ENCODE peak calls at places on chromosomes 4 and X, in nine cellular contexts. G is T-helper 2 cell; F is ascending aorta; R is NCI-H1436; W is substantia nigra; P is stimulated activated CD8-positive, alpha-beta memory T cell treated with anti-CD3 and anti-CD28 coated beads, Interleukin-7, amount 100 ng/mL, for 24 hours; D is AG08396; Q is mesendoderm; Y is heart right ventricle. U is an unnamed sample.

GRCh38 chr4:155402941-155403340 is 26.2 kb upstream of the MAP9 start:
- DNase-seq in G (no peak), F (no peak), R (no peak), W (no peak), P (no peak), D (no peak), Q (peak), Y (no peak), U (no peak)

GRCh38 chr4:73901031-73901430 is 31.8 kb downstream of the CXCL1 start:
- DNase-seq in G (no peak), F (no peak), R (no peak), W (no peak), P (no peak), D (no peak), Q (no peak), Y (no peak), U (no peak)

GRCh38 chrX:11470231-11470630 is 177.0 kb downstream of the AMELX start:
- DNase-seq in G (no peak), F (no peak), R (no peak), W (no peak), P (no peak), D (peak), Q (no peak), Y (no peak), U (no peak)

GRCh38 chr4:108116423-108117168 is 52.1 kb downstream of the LEF1 start:
- DNase-seq in G (peak), F (no peak), R (no peak), W (no peak), P (no peak), D (no peak), Q (no peak), Y (no peak), U (no peak)

GRCh38 chrX:30751497-30751896 is 98.3 kb downstream of the GK start:
- DNase-seq in G (no peak), F (no peak), R (no peak), W (no peak), P (no peak), D (no peak), Q (no peak), Y (no peak), U (no peak)

GRCh38 chrX:24465524-24465850 is 401 bp downstream of the PDK3 start:
- DNase-seq in G (no peak), F (no peak), R (no peak), W (no peak), P (no peak), D (no peak), Q (no peak), Y (no peak), U (no peak)

GRCh38 chr4:178427663-178428062 is 985.4 kb upstream of the AGA start:
- DNase-seq in G (no peak), F (no peak), R (no peak), W (no peak), P (no peak), D (no peak), Q (no peak), Y (no peak), U (no peak)

GRCh38 chr4:10619220-10619619 is 65.3 kb downstream of the CLNK start:
- DNase-seq in G (peak), F (no peak), R (peak), W (no peak), P (no peak), D (no peak), Q (no peak), Y (no peak), U (no peak)

GRCh38 chrX:134734343-134735001 is 76.2 kb upstream of the PLAC1 start:
- DNase-seq in G (no peak), F (no peak), R (no peak), W (no peak), P (no peak), D (no peak), Q (no peak), Y (no peak), U (peak)

GRCh38 chrX:23235051-23235450 is 99.6 kb upstream of the PTCHD1 start:
- DNase-seq in G (no peak), F (no peak), R (no peak), W (no peak), P (no peak), D (no peak), Q (no peak), Y (no peak), U (no peak)

GRCh38 chrX:71103110-71103983 is 3.2 kb downstream of the CXorf65 start:
- DNase-seq in G (peak), F (no peak), R (peak), W (no peak), P (peak), D (no peak), Q (peak), Y (no peak), U (no peak)

GRCh38 chrX:18389968-18390367 is 35.4 kb upstream of the CDKL5 start:
- DNase-seq in G (no peak), F (no peak), R (no peak), W (no peak), P (no peak), D (no peak), Q (peak), Y (no peak), U (no peak)

GRCh38 chrX:119688856-119689455 is 4.0 kb downstream of the SEPTIN6 start:
- DNase-seq in G (peak), F (no peak), R (no peak), W (no peak), P (no peak), D (no peak), Q (no peak), Y (no peak), U (no peak)

GRCh38 chr4:20422398-20422797 is 170.7 kb downstream of the SLIT2 start:
- DNase-seq in G (peak), F (peak), R (peak), W (peak), P (no peak), D (peak), Q (peak), Y (peak), U (peak)

GRCh38 chrX:155027509-155028066 is 944 bp downstream of the FUNDC2 start:
- DNase-seq in G (peak), F (no peak), R (peak), W (no peak), P (no peak), D (peak), Q (peak), Y (peak), U (peak)

GRCh38 chrX:40175416-40176255 is 77.9 kb upstream of the BCOR start:
- DNase-seq in G (peak), F (peak), R (peak), W (peak), P (peak), D (no peak), Q (peak), Y (peak), U (peak)

GRCh38 chr4:86108152-86108551 is 251.7 kb downstream of the MAPK10 start:
- DNase-seq in G (no peak), F (no peak), R (no peak), W (no peak), P (no peak), D (peak), Q (peak), Y (no peak), U (no peak)

GRCh38 chrX:103464071-103464773 is 55.1 kb downstream of the RAB40A start:
- DNase-seq in G (peak), F (no peak), R (no peak), W (no peak), P (no peak), D (peak), Q (peak), Y (peak), U (peak)

GRCh38 chr4:127759893-127760292 is 22.2 kb upstream of the HSPA4L start:
- DNase-seq in G (no peak), F (no peak), R (no peak), W (no peak), P (no peak), D (no peak), Q (no peak), Y (no peak), U (no peak)

GRCh38 chr4:123415977-123416376 is 19.4 kb downstream of the SPRY1 start:
- DNase-seq in G (peak), F (no peak), R (no peak), W (no peak), P (no peak), D (peak), Q (no peak), Y (no peak), U (peak)

GRCh38 chrX:150753968-150754367 is 60.8 kb downstream of the MTMR1 start:
- DNase-seq in G (no peak), F (no peak), R (no peak), W (no peak), P (no peak), D (no peak), Q (no peak), Y (no peak), U (no peak)

GRCh38 chrX:20197641-20198210 is 56.1 kb upstream of the EIF1AX start:
- DNase-seq in G (no peak), F (no peak), R (no peak), W (no peak), P (no peak), D (no peak), Q (no peak), Y (no peak), U (no peak)

GRCh38 chr4:68342139-68342538 is 7.8 kb downstream of the YTHDC1 start:
- DNase-seq in G (no peak), F (no peak), R (no peak), W (no peak), P (no peak), D (peak), Q (peak), Y (peak), U (peak)